ENCODE peak calls at places on chromosomes 3 and 15, in four cellular contexts. Z is HFF-Myc, O is NCI-H2107, I is ELF-1. N is an unnamed sample.

GRCh38 chr3:23183731-23184130 is 19.4 kb upstream of the UBE2E2 start:
- DNase-seq in O (no peak), I (peak), Z (peak), N (no peak)

GRCh38 chr3:126051741-126052140 is 32.2 kb downstream of the SLC41A3 start:
- DNase-seq in Z (no peak), O (no peak), I (no peak), N (no peak)

GRCh38 chr15:49270541-49271421 is 100.7 kb downstream of the GALK2 start:
- DNase-seq in Z (no peak), I (no peak), O (no peak), N (no peak)

GRCh38 chr15:83626171-83626802 is 27.6 kb upstream of the ADAMTSL3 start:
- DNase-seq in Z (no peak), I (no peak), O (no peak), N (no peak)

GRCh38 chr15:100235030-100235617 is 106.7 kb downstream of the ADAMTS17 start:
- DNase-seq in O (no peak), I (no peak), Z (no peak), N (no peak)

GRCh38 chr3:17340693-17341092 is 401.7 kb downstream of the TBC1D5 start:
- DNase-seq in I (no peak), Z (no peak), O (no peak), N (no peak)

GRCh38 chr3:50825841-50826240 is 151.1 kb downstream of the DOCK3 start:
- DNase-seq in O (no peak), Z (no peak), I (no peak), N (no peak)

GRCh38 chr3:125098929-125099328 is 43.1 kb upstream of the HEG1 start:
- DNase-seq in O (no peak), I (peak), Z (no peak), N (no peak)

GRCh38 chr3:17808994-17809393 is 66.6 kb upstream of the TBC1D5 start:
- DNase-seq in O (no peak), Z (no peak), I (no peak), N (no peak)

GRCh38 chr3:126517291-126517951 is at the start of gene UROC1:
- DNase-seq in O (no peak), Z (no peak), I (no peak), N (no peak)

GRCh38 chr3:154040283-154040682 is 80.9 kb upstream of the ARHGEF26 start:
- DNase-seq in I (no peak), Z (no peak), O (no peak), N (no peak)

GRCh38 chr3:122077293-122078234 is 22.4 kb downstream of the CD86 start:
- DNase-seq in Z (no peak), I (no peak), O (no peak), N (no peak)

GRCh38 chr3:146585156-146585555 is 20.0 kb downstream of the PLSCR5 start:
- DNase-seq in I (no peak), Z (no peak), O (no peak), N (no peak)

GRCh38 chr15:60744826-60745225 is 265.9 kb upstream of the ICE2 start:
- DNase-seq in Z (no peak), O (no peak), I (no peak), N (no peak)

GRCh38 chr15:78988361-78988911 is 43.6 kb upstream of the CTSH start:
- DNase-seq in I (peak), Z (peak), O (no peak), N (no peak)

N was measured in NCI-H1436 treated with DMSO at 0.1 percent for 48 hours.